ENCODE peak calls at places on chromosome 21, in four cellular contexts. S, I, M and V are unnamed samples.

GRCh38 chr21:20276954-20277353 is 721.3 kb upstream of the NCAM2 start:
- DNase-seq in S (no peak), I (no peak), M (no peak), V (no peak)

GRCh38 chr21:38825901-38826300 is 20.2 kb downstream of the ETS2 start:
- DNase-seq in S (no peak), I (no peak), M (no peak), V (no peak)

GRCh38 chr21:37087188-37087587 is 14.1 kb downstream of the TTC3 start:
- DNase-seq in S (no peak), I (no peak), M (no peak), V (peak; percentile 53)

GRCh38 chr21:46080171-46081021 is 17.5 kb upstream of the COL6A2 start:
- DNase-seq in S (no peak), I (no peak), M (no peak), V (no peak)

GRCh38 chr21:45262041-45262581 is 25.6 kb downstream of the POFUT2 start:
- DNase-seq in S (no peak), I (no peak), M (no peak), V (no peak)

GRCh38 chr21:31665397-31665796 is 5.9 kb downstream of the SOD1 start:
- DNase-seq in S (no peak), I (no peak), M (no peak), V (peak; percentile 63)

GRCh38 chr21:41947596-41948403 is 6.0 kb downstream of the C2CD2 start:
- DNase-seq in S (no peak), I (no peak), M (no peak), V (peak; percentile 82)

GRCh38 chr21:21003701-21004100 is 5.5 kb downstream of the NCAM2 start:
- DNase-seq in S (no peak), I (peak; percentile 24), M (no peak), V (no peak)

GRCh38 chr21:21383126-21383525 is 384.9 kb downstream of the NCAM2 start:
- DNase-seq in S (no peak), I (no peak), M (no peak), V (no peak)

GRCh38 chr21:39681257-39681656 is 63.7 kb upstream of the IGSF5 start:
- DNase-seq in S (no peak), I (no peak), M (no peak), V (no peak)

GRCh38 chr21:16775056-16775455 is 737.8 kb upstream of the CXADR start:
- DNase-seq in S (peak; percentile 10), I (peak; percentile 16), M (no peak), V (peak; percentile 71)

GRCh38 chr21:42844411-42845113 is 34.8 kb downstream of the WDR4 start:
- DNase-seq in S (no peak), I (peak; percentile 9), M (no peak), V (peak; percentile 43)

GRCh38 chr21:42474043-42474831 is 21.8 kb downstream of the RSPH1 start:
- DNase-seq in S (no peak), I (peak; percentile 27), M (no peak), V (no peak)

GRCh38 chr21:26849428-26850115 is 4.4 kb upstream of the ADAMTS1 start:
- DNase-seq in S (no peak), I (no peak), M (no peak), V (no peak)